ENCODE peak calls at places on chromosomes 16 and 17, in four cellular contexts. C is hepatocyte, T is tibial nerve, V is AG08395. L is an unnamed sample.

GRCh38 chr16:68700120-68700519 is 37.0 kb upstream of the CDH1 start:
- DNase-seq in C (no peak), T (no peak), V (peak), L (no peak)

GRCh38 chr16:55955845-55956244 is 80.7 kb upstream of the CES5A start:
- DNase-seq in C (no peak), T (no peak), V (no peak), L (no peak)

GRCh38 chr16:66344533-66345145 is 21.9 kb upstream of the CDH5 start:
- DNase-seq in C (peak), T (peak), V (peak), L (peak)

GRCh38 chr16:53090271-53090590 is 35.4 kb downstream of the CHD9 start:
- DNase-seq in C (no peak), T (no peak), V (no peak), L (no peak)

GRCh38 chr16:19085679-19086200 is 18.3 kb downstream of the COQ7 start:
- DNase-seq in C (peak), T (peak), V (no peak), L (peak)

GRCh38 chr16:49493836-49494235 is 120.2 kb downstream of the C16orf78 start:
- DNase-seq in C (no peak), T (no peak), V (no peak), L (no peak)

GRCh38 chr17:29190808-29191207 is 10.6 kb upstream of the MYO18A start:
- DNase-seq in C (no peak), T (no peak), V (no peak), L (no peak)

GRCh38 chr16:19071811-19072777 is 4.7 kb downstream of the COQ7 start:
- DNase-seq in C (peak), T (peak), V (peak), L (peak)

GRCh38 chr17:40664582-40665333 is at the start of gene KRT222:
- DNase-seq in C (no peak), T (no peak), V (no peak), L (no peak)

GRCh38 chr17:39757931-39758873 is 20.5 kb downstream of the GRB7 start:
- DNase-seq in C (no peak), T (no peak), V (no peak), L (no peak)

GRCh38 chr16:1914084-1914608 is 4.1 kb downstream of the HS3ST6 start:
- DNase-seq in C (no peak), T (no peak), V (no peak), L (no peak)

GRCh38 chr17:29138991-29139682 is 41.1 kb downstream of the MYO18A start:
- DNase-seq in C (no peak), T (no peak), V (no peak), L (no peak)

GRCh38 chr17:69492410-69493071 is 78.0 kb downstream of the MAP2K6 start:
- DNase-seq in C (peak), T (no peak), V (peak), L (no peak)

GRCh38 chr17:74343526-74344284 is 17.7 kb downstream of the KIF19 start:
- DNase-seq in C (no peak), T (no peak), V (no peak), L (no peak)

GRCh38 chr17:43645450-43645764 is 16.3 kb downstream of the MEOX1 start:
- DNase-seq in C (no peak), T (no peak), V (no peak), L (no peak)

GRCh38 chr17:78159575-78160158 is 8.7 kb upstream of the SYNGR2 start:
- DNase-seq in C (no peak), T (no peak), V (peak), L (no peak)

GRCh38 chr17:44159519-44160210 is 10.8 kb upstream of the ASB16 start:
- DNase-seq in C (peak), T (no peak), V (no peak), L (no peak)

GRCh38 chr16:5523794-5524193 is 426.2 kb upstream of the EEF2KMT start:
- DNase-seq in C (no peak), T (no peak), V (no peak), L (no peak)

GRCh38 chr17:83198366-83199341 is 119.2 kb downstream of the METRNL start:
- DNase-seq in C (no peak), T (peak), V (no peak), L (no peak)

GRCh38 chr17:76556759-76557367 is 17.0 kb downstream of the PRCD start:
- DNase-seq in C (peak), T (no peak), V (no peak), L (peak)

GRCh38 chr16:53924311-53924860 is 220.4 kb downstream of the FTO start:
- DNase-seq in C (peak), T (no peak), V (no peak), L (no peak)

GRCh38 chr16:72952404-72953301 is 95.3 kb downstream of the ZFHX3 start:
- DNase-seq in C (no peak), T (no peak), V (peak), L (no peak)

GRCh38 chr17:57115377-57115776 is 30.3 kb downstream of the AKAP1 start:
- DNase-seq in C (no peak), T (no peak), V (no peak), L (no peak)

GRCh38 chr17:80260791-80261158 is at the start of gene RNF213:
- DNase-seq in C (peak), T (no peak), V (peak), L (peak)

GRCh38 chr16:31537362-31537921 is 9.7 kb downstream of the AHSP start:
- DNase-seq in C (peak), T (no peak), V (no peak), L (no peak)

GRCh38 chr17:77535435-77535834 is 394.7 kb downstream of the SEC14L1 start:
- DNase-seq in C (peak), T (no peak), V (no peak), L (peak)

L was measured in DMS53.